ENCODE peak calls at places on chromosomes 16 and 17, in four cellular contexts. M, Q, J and I are unnamed samples.

GRCh38 chr17:80833952-80834895 is 157.4 kb upstream of the CHMP6 start:
- DNase-seq in M (no peak), Q (no peak), J (no peak), I (peak)

GRCh38 chr16:89000207-89000959 is 23.4 kb upstream of the CBFA2T3 start:
- DNase-seq in M (no peak), Q (no peak), J (no peak), I (no peak)

GRCh38 chr17:37743612-37743874 is 1.3 kb downstream of the HNF1B start:
- DNase-seq in M (no peak), Q (no peak), J (peak), I (no peak)

GRCh38 chr17:71828182-71828596 is 292.6 kb upstream of the SOX9 start:
- DNase-seq in M (peak), Q (no peak), J (peak), I (peak)

GRCh38 chr17:46979023-46979870 is at the start of gene RPRML:
- DNase-seq in M (no peak), Q (peak), J (peak), I (no peak)

GRCh38 chr17:59652119-59652518 is 32.4 kb downstream of the CLTC start:
- DNase-seq in M (peak), Q (peak), J (no peak), I (no peak)

GRCh38 chr16:11407047-11407982 is 62.1 kb downstream of the RMI2 start:
- DNase-seq in M (peak), Q (peak), J (peak), I (no peak)

GRCh38 chr16:24493859-24494258 is 45.5 kb upstream of the RBBP6 start:
- DNase-seq in M (no peak), Q (no peak), J (no peak), I (no peak)

GRCh38 chr17:80227666-80228065 is 7.4 kb downstream of the SLC26A11 start:
- DNase-seq in M (no peak), Q (no peak), J (no peak), I (no peak)

GRCh38 chr16:714558-715447 is at the start of gene METRN:
- DNase-seq in M (peak), Q (peak), J (peak), I (peak)